ENCODE peak calls at places on chromosome 9, in five cellular contexts. F, N, K, U and A are unnamed samples.

GRCh38 chr9:99264070-99264469 is 42.0 kb downstream of the SEC61B start:
- DNase-seq in F (no peak), N (no peak), U (no peak), K (no peak), A (no peak)

GRCh38 chr9:124698265-124698664 is 72.8 kb downstream of the NR6A1 start:
- DNase-seq in N (peak), U (no peak), K (no peak), F (no peak), A (no peak)

GRCh38 chr9:70259512-70259802 is 679 bp downstream of the SMC5 start:
- DNase-seq in N (no peak), F (no peak), U (no peak), K (no peak), A (no peak)

GRCh38 chr9:136007906-136008692 is 46.9 kb upstream of the UBAC1 start:
- DNase-seq in F (no peak), K (no peak), N (peak), U (no peak), A (no peak)

GRCh38 chr9:36874921-36875320 is 159.1 kb downstream of the PAX5 start:
- DNase-seq in N (peak), U (no peak), F (peak), K (no peak), A (no peak)

GRCh38 chr9:132973713-132974112 is 4.8 kb upstream of the GFI1B start:
- DNase-seq in U (no peak), N (no peak), K (no peak), F (no peak), A (no peak)

GRCh38 chr9:22165144-22165543 is 156.0 kb upstream of the CDKN2B start:
- DNase-seq in K (no peak), F (no peak), N (no peak), U (no peak), A (no peak)

GRCh38 chr9:19154135-19154612 is 26.9 kb upstream of the PLIN2 start:
- DNase-seq in N (peak), U (no peak), F (peak), K (no peak), A (no peak)

GRCh38 chr9:136016882-136017812 is 56.0 kb upstream of the UBAC1 start:
- DNase-seq in U (no peak), N (no peak), F (peak), K (no peak), A (no peak)

GRCh38 chr9:124251605-124252366 is 6.0 kb upstream of the NEK6 start:
- DNase-seq in U (no peak), N (no peak), K (no peak), F (no peak), A (no peak)

GRCh38 chr9:28212979-28213378 is 639.7 kb upstream of the C9orf72 start:
- DNase-seq in F (no peak), U (no peak), K (no peak), N (peak), A (no peak)

GRCh38 chr9:32394381-32395049 is 10.1 kb downstream of the ACO1 start:
- DNase-seq in K (no peak), N (peak), U (no peak), F (no peak), A (no peak)

GRCh38 chr9:89219637-89220036 is 41.0 kb upstream of the SHC3 start:
- DNase-seq in N (no peak), U (no peak), F (no peak), K (no peak), A (no peak)

GRCh38 chr9:13847270-13847669 is 466.7 kb downstream of the NFIB start:
- DNase-seq in F (no peak), U (no peak), N (no peak), K (no peak), A (no peak)

GRCh38 chr9:92492781-92493401 is 10.6 kb upstream of the ASPN start:
- DNase-seq in F (no peak), K (no peak), N (no peak), U (no peak), A (no peak)

GRCh38 chr9:79630521-79631403 is 59.0 kb downstream of the TLE4 start:
- DNase-seq in F (no peak), N (no peak), K (no peak), U (no peak), A (peak)

GRCh38 chr9:109745335-109746283 is 34.4 kb upstream of the PALM2AKAP2 start:
- DNase-seq in N (peak), F (peak), U (peak), K (peak), A (no peak)

GRCh38 chr9:114396558-114397218 is 8.9 kb upstream of the AKNA start:
- DNase-seq in F (no peak), K (no peak), U (no peak), N (no peak), A (no peak)

GRCh38 chr9:4980046-4980727 is 4.9 kb upstream of the JAK2 start:
- DNase-seq in N (no peak), U (no peak), K (no peak), F (no peak), A (no peak)

GRCh38 chr9:135864447-135865049 is 42.8 kb downstream of the CAMSAP1 start:
- DNase-seq in K (peak), F (peak), N (no peak), U (no peak), A (no peak)

GRCh38 chr9:71270554-71270953 is 149.1 kb upstream of the TRPM3 start:
- DNase-seq in F (no peak), U (no peak), N (peak), K (no peak), A (no peak)

GRCh38 chr9:102049586-102050246 is 311.3 kb upstream of the GRIN3A start:
- DNase-seq in U (no peak), K (no peak), N (no peak), F (no peak), A (no peak)

GRCh38 chr9:104951487-104951886 is 23.5 kb upstream of the ABCA1 start:
- DNase-seq in U (no peak), F (no peak), N (no peak), K (no peak), A (no peak)

GRCh38 chr9:6787793-6788174 is 30.0 kb downstream of the KDM4C start:
- DNase-seq in K (no peak), N (no peak), U (no peak), F (no peak), A (no peak)

GRCh38 chr9:100580255-100580654 is 2.4 kb downstream of the CAVIN4 start:
- DNase-seq in K (no peak), N (no peak), F (no peak), U (no peak), A (no peak)

GRCh38 chr9:70091553-70091952 is 47.9 kb downstream of the MAMDC2 start:
- DNase-seq in U (no peak), F (no peak), K (no peak), N (no peak), A (no peak)

GRCh38 chr9:71249729-71250317 is 128.4 kb upstream of the TRPM3 start:
- DNase-seq in U (no peak), F (no peak), K (peak), N (peak), A (no peak)

GRCh38 chr9:83962165-83962564 is 17.9 kb downstream of the HNRNPK start:
- DNase-seq in N (peak), F (no peak), K (no peak), U (no peak), A (no peak)

GRCh38 chr9:115494958-115495690 is 377.2 kb upstream of the TNC start:
- DNase-seq in N (no peak), U (no peak), K (no peak), F (no peak), A (no peak)

GRCh38 chr9:112174223-112174964 is 703 bp downstream of the SUSD1 start:
- DNase-seq in K (peak), F (peak), U (no peak), N (peak), A (peak)
- H3K27ac ChIP-seq in K (peak), F (no peak), U (peak), N (peak), A (peak)

GRCh38 chr9:94031380-94031779 is 52.9 kb upstream of the PTPDC1 start:
- DNase-seq in F (no peak), U (no peak), K (no peak), N (no peak), A (no peak)
- H3K27ac ChIP-seq in F (no peak), U (peak), K (no peak), N (no peak), A (no peak)

DNA sequence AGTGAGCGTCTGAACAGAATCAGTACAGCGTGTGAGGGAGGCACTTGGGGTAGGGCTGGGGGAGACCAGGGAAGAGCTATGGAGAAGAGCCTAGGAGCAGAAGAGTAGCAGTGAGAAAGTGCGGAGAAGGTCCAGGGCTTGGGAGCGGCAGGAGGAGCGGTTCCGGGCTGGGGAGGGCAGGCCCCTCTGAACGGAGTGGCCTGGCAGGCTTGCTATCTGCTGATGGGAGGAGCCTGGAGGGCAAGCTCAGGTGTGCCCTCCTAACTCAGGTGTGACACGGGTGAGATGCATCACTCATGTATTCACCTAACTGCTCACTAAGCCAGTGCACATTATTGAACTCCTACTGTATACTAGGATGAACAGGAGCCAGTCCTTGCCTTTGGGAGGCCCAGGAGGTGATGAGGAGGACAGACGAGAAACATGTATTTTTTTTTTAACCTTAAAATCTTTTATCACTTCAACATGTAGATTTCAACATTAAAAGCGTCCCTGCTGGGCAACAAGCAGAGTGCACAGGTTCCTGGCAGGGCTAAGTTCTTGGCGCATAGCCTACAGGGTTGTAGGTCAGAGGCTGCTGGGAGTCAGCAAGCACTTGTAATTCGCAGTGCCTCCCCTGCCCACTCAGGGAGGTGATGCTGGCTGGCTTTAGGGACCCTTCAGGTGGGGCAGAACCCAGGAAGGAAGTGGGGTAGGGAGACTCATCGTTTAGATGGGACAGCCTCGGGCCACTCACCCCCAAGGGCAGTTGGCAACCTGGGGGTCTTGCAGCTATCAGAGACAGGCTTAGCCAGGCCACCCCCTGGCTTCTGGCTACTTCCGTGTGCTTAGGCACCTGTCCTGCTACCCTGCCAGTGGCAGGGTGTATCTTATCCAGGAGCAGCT is 55.5 kb downstream of the TMOD1 start:
- DNase-seq in N (no peak), F (peak), K (no peak), U (no peak), A (no peak)
- H3K27ac ChIP-seq in N (no peak), F (peak), K (no peak), U (peak), A (peak)

DNA sequence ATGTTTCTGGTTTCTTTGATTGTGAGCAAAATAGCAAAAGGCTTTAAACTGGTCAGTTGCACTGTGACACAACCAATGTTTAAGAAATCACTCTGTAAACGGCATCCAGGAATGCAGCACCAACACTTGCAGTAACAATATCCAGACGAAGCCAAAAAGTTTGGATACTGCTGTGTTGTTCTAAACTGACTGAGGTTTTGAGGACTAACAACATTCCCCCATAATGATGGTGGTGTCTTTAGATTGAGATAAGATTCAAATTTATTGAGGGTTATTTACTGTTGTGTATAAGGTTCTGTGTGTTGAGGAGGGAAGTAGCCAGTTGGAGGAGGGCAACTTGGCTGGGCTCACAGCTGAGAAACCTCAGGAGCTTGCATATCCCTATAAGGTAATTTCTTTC is 353.6 kb downstream of the BNC2 start:
- DNase-seq in K (no peak), F (no peak), N (no peak), U (no peak), A (no peak)
- H3K27ac ChIP-seq in K (no peak), F (no peak), N (no peak), U (no peak), A (no peak)

DNA sequence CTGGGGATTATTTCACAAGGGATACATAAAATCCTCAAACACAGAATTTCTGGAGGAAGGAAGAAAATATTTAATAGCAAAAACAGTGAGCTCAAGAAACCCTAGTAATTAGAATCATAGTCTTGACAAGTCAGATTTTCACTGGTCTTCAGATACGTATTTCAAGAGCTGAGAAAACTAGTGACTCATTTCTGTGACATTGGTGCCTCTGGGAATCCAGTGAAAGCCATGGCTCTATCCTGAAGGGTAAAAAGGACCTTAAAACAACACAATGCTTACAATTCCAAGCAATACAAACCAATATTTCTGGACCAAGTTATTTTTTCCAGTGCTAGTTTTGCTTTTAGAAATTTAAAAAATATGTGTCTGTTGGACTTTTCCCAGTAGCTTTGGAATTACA is 140.4 kb downstream of the LPAR1 start:
- DNase-seq in F (no peak), U (no peak), N (no peak), K (no peak), A (no peak)
- H3K27ac ChIP-seq in F (no peak), U (peak), N (no peak), K (no peak), A (no peak)

DNA sequence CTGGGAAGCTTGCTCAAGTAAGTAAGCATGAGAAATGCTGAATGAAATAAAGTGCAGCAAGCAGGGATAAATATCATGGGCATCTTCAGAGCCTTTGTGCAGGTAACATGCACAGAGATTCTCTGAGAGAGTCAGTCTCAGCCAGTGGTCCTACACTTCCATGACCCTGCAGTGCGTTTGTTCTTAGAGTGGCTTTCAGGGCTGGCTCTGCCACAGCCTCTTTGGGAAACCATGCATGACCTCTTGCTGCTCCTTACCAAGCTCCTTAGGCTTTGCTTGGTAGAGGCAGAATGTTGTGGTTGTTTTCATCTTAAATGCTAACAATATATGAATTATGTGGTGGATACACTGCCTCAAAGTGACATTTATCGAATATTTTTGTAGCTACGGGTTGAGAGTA is 5.4 kb downstream of the SYK start:
- DNase-seq in U (no peak), F (no peak), K (no peak), N (no peak), A (no peak)
- H3K27ac ChIP-seq in U (no peak), F (no peak), K (no peak), N (no peak), A (no peak)

DNA sequence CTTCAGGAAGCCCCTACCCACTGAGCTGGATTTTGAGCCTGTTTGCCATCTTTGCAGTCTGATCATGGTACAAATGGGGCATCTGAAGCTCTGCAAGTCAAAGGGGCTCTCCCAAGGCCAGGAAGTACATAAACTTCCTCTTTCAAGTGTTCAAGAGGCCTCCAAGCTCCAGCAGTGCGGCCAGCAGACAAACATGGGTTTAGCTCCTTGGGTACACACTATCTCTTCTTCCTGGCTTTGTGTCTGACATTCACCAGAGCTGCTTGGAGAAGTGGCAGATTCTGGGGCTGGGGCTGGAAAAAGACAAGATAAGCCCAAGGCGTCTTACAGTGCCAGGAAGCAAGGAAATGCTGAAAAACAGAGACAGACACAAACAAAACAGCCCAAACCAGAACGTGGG is 34.1 kb downstream of the LAMC3 start:
- DNase-seq in U (no peak), F (no peak), N (no peak), K (no peak), A (no peak)
- H3K27ac ChIP-seq in U (no peak), F (no peak), N (no peak), K (no peak), A (peak)

GRCh38 chr9:134702291-134702690 is 60.7 kb downstream of the COL5A1 start:
- DNase-seq in F (no peak), U (no peak), N (no peak), K (no peak), A (no peak)
- H3K27ac ChIP-seq in F (no peak), U (no peak), N (no peak), K (no peak), A (no peak)